ENCODE peak calls at places on chromosome 3, in six cellular contexts. One of them, this sample, is unnamed.

GRCh38 chr3:179526989-179527391 is 35.7 kb upstream of the ACTL6A start:
- DNase-seq in heart left ventricle: no peak
- DNase-seq in NCI-H2171 treated with DMSO at 0.1 percent for 48 hours: peak
- DNase-seq in BE2C: peak
- DNase-seq in neuronal stem cell: peak
- DNase-seq in fibroblast of mammary gland: peak
- DNase-seq in this sample: no peak

GRCh38 chr3:45553469-45553974 is 41.0 kb upstream of the LIMD1 start:
- DNase-seq in heart left ventricle: no peak
- DNase-seq in NCI-H2171 treated with DMSO at 0.1 percent for 48 hours: peak
- DNase-seq in BE2C: peak
- DNase-seq in neuronal stem cell: no peak
- DNase-seq in fibroblast of mammary gland: peak
- DNase-seq in this sample: no peak

GRCh38 chr3:45034612-45035252 is 8.6 kb downstream of the CLEC3B start:
- DNase-seq in heart left ventricle: peak
- DNase-seq in NCI-H2171 treated with DMSO at 0.1 percent for 48 hours: no peak
- DNase-seq in BE2C: no peak
- DNase-seq in neuronal stem cell: no peak
- DNase-seq in fibroblast of mammary gland: no peak
- DNase-seq in this sample: no peak

GRCh38 chr3:67389176-67389575 is 265.2 kb downstream of the SUCLG2 start:
- DNase-seq in heart left ventricle: no peak
- DNase-seq in NCI-H2171 treated with DMSO at 0.1 percent for 48 hours: no peak
- DNase-seq in BE2C: no peak
- DNase-seq in neuronal stem cell: no peak
- DNase-seq in fibroblast of mammary gland: no peak
- DNase-seq in this sample: no peak

GRCh38 chr3:90091557-90091956 is 984.1 kb downstream of the EPHA3 start:
- DNase-seq in heart left ventricle: no peak
- DNase-seq in NCI-H2171 treated with DMSO at 0.1 percent for 48 hours: no peak
- DNase-seq in BE2C: peak
- DNase-seq in neuronal stem cell: no peak
- DNase-seq in fibroblast of mammary gland: peak
- DNase-seq in this sample: no peak

GRCh38 chr3:196390116-196390515 is 42.1 kb downstream of the UBXN7 start:
- DNase-seq in heart left ventricle: no peak
- DNase-seq in NCI-H2171 treated with DMSO at 0.1 percent for 48 hours: no peak
- DNase-seq in BE2C: no peak
- DNase-seq in neuronal stem cell: no peak
- DNase-seq in fibroblast of mammary gland: no peak
- DNase-seq in this sample: no peak

GRCh38 chr3:67381667-67382272 is 272.6 kb downstream of the SUCLG2 start:
- DNase-seq in heart left ventricle: no peak
- DNase-seq in NCI-H2171 treated with DMSO at 0.1 percent for 48 hours: peak
- DNase-seq in BE2C: peak
- DNase-seq in neuronal stem cell: peak
- DNase-seq in fibroblast of mammary gland: peak
- DNase-seq in this sample: no peak

GRCh38 chr3:89025185-89025584 is 82.2 kb upstream of the EPHA3 start:
- DNase-seq in heart left ventricle: no peak
- DNase-seq in NCI-H2171 treated with DMSO at 0.1 percent for 48 hours: no peak
- DNase-seq in BE2C: no peak
- DNase-seq in neuronal stem cell: peak
- DNase-seq in fibroblast of mammary gland: peak
- DNase-seq in this sample: no peak

GRCh38 chr3:48406443-48407431 is 23.1 kb downstream of the PLXNB1 start:
- DNase-seq in heart left ventricle: no peak
- DNase-seq in NCI-H2171 treated with DMSO at 0.1 percent for 48 hours: no peak
- DNase-seq in BE2C: peak
- DNase-seq in neuronal stem cell: no peak
- DNase-seq in fibroblast of mammary gland: no peak
- DNase-seq in this sample: no peak

GRCh38 chr3:42216820-42217416 is 49.1 kb downstream of the CCK start:
- DNase-seq in heart left ventricle: no peak
- DNase-seq in NCI-H2171 treated with DMSO at 0.1 percent for 48 hours: no peak
- DNase-seq in BE2C: no peak
- DNase-seq in neuronal stem cell: no peak
- DNase-seq in fibroblast of mammary gland: peak
- DNase-seq in this sample: no peak

GRCh38 chr3:125123906-125124305 is 68.1 kb upstream of the HEG1 start:
- DNase-seq in heart left ventricle: no peak
- DNase-seq in NCI-H2171 treated with DMSO at 0.1 percent for 48 hours: no peak
- DNase-seq in BE2C: peak
- DNase-seq in neuronal stem cell: no peak
- DNase-seq in fibroblast of mammary gland: peak
- DNase-seq in this sample: no peak

GRCh38 chr3:127796751-127797150 is 25.6 kb downstream of the MGLL start:
- DNase-seq in heart left ventricle: no peak
- DNase-seq in NCI-H2171 treated with DMSO at 0.1 percent for 48 hours: peak
- DNase-seq in BE2C: peak
- DNase-seq in neuronal stem cell: no peak
- DNase-seq in fibroblast of mammary gland: no peak
- DNase-seq in this sample: no peak

GRCh38 chr3:155242342-155242741 is 51.1 kb downstream of the STRIT1 start:
- DNase-seq in heart left ventricle: no peak
- DNase-seq in NCI-H2171 treated with DMSO at 0.1 percent for 48 hours: no peak
- DNase-seq in BE2C: no peak
- DNase-seq in neuronal stem cell: no peak
- DNase-seq in fibroblast of mammary gland: peak
- DNase-seq in this sample: no peak

GRCh38 chr3:114154321-114154821 is 24.5 kb downstream of the DRD3 start:
- DNase-seq in heart left ventricle: no peak
- DNase-seq in NCI-H2171 treated with DMSO at 0.1 percent for 48 hours: peak
- DNase-seq in BE2C: no peak
- DNase-seq in neuronal stem cell: no peak
- DNase-seq in fibroblast of mammary gland: no peak
- DNase-seq in this sample: no peak

GRCh38 chr3:126961791-126962461 is 21.0 kb upstream of the PLXNA1 start:
- DNase-seq in heart left ventricle: peak
- DNase-seq in NCI-H2171 treated with DMSO at 0.1 percent for 48 hours: no peak
- DNase-seq in BE2C: no peak
- DNase-seq in neuronal stem cell: no peak
- DNase-seq in fibroblast of mammary gland: peak
- DNase-seq in this sample: no peak

GRCh38 chr3:180594631-180595348 is 7.2 kb upstream of the TTC14 start:
- DNase-seq in heart left ventricle: no peak
- DNase-seq in NCI-H2171 treated with DMSO at 0.1 percent for 48 hours: peak
- DNase-seq in BE2C: no peak
- DNase-seq in neuronal stem cell: peak
- DNase-seq in fibroblast of mammary gland: peak
- DNase-seq in this sample: no peak

GRCh38 chr3:127064391-127065137 is 81.6 kb downstream of the PLXNA1 start:
- DNase-seq in heart left ventricle: peak
- DNase-seq in NCI-H2171 treated with DMSO at 0.1 percent for 48 hours: no peak
- DNase-seq in BE2C: no peak
- DNase-seq in neuronal stem cell: no peak
- DNase-seq in fibroblast of mammary gland: peak
- DNase-seq in this sample: no peak

GRCh38 chr3:27877122-27878011 is 155.2 kb upstream of the EOMES start:
- DNase-seq in heart left ventricle: no peak
- DNase-seq in NCI-H2171 treated with DMSO at 0.1 percent for 48 hours: no peak
- DNase-seq in BE2C: no peak
- DNase-seq in neuronal stem cell: no peak
- DNase-seq in fibroblast of mammary gland: no peak
- DNase-seq in this sample: no peak

GRCh38 chr3:128207953-128208352 is 54.7 kb downstream of the EEFSEC start:
- DNase-seq in heart left ventricle: no peak
- DNase-seq in NCI-H2171 treated with DMSO at 0.1 percent for 48 hours: no peak
- DNase-seq in BE2C: no peak
- DNase-seq in neuronal stem cell: no peak
- DNase-seq in fibroblast of mammary gland: no peak
- DNase-seq in this sample: no peak

GRCh38 chr3:146581877-146582508 is 23.2 kb downstream of the PLSCR5 start:
- DNase-seq in heart left ventricle: no peak
- DNase-seq in NCI-H2171 treated with DMSO at 0.1 percent for 48 hours: no peak
- DNase-seq in BE2C: no peak
- DNase-seq in neuronal stem cell: no peak
- DNase-seq in fibroblast of mammary gland: peak
- DNase-seq in this sample: no peak

GRCh38 chr3:138213373-138214085 is 26.4 kb downstream of the ARMC8 start:
- DNase-seq in heart left ventricle: no peak
- DNase-seq in NCI-H2171 treated with DMSO at 0.1 percent for 48 hours: no peak
- DNase-seq in BE2C: peak
- DNase-seq in neuronal stem cell: no peak
- DNase-seq in fibroblast of mammary gland: no peak
- DNase-seq in this sample: no peak

GRCh38 chr3:160675566-160676124 is 1.3 kb upstream of the ARL14 start:
- DNase-seq in heart left ventricle: no peak
- DNase-seq in NCI-H2171 treated with DMSO at 0.1 percent for 48 hours: peak
- DNase-seq in BE2C: no peak
- DNase-seq in neuronal stem cell: no peak
- DNase-seq in fibroblast of mammary gland: no peak
- DNase-seq in this sample: no peak

GRCh38 chr3:178343433-178344038 is 192.7 kb upstream of the KCNMB2 start:
- DNase-seq in heart left ventricle: peak
- DNase-seq in NCI-H2171 treated with DMSO at 0.1 percent for 48 hours: no peak
- DNase-seq in BE2C: no peak
- DNase-seq in neuronal stem cell: no peak
- DNase-seq in fibroblast of mammary gland: no peak
- DNase-seq in this sample: no peak

GRCh38 chr3:16186081-16186480 is 11.6 kb downstream of the GALNT15 start:
- DNase-seq in heart left ventricle: no peak
- DNase-seq in NCI-H2171 treated with DMSO at 0.1 percent for 48 hours: no peak
- DNase-seq in BE2C: no peak
- DNase-seq in neuronal stem cell: no peak
- DNase-seq in fibroblast of mammary gland: peak
- DNase-seq in this sample: no peak

GRCh38 chr3:170033489-170033888 is 4.3 kb upstream of the GPR160 start:
- DNase-seq in heart left ventricle: no peak
- DNase-seq in NCI-H2171 treated with DMSO at 0.1 percent for 48 hours: no peak
- DNase-seq in BE2C: no peak
- DNase-seq in neuronal stem cell: no peak
- DNase-seq in fibroblast of mammary gland: no peak
- DNase-seq in this sample: no peak

GRCh38 chr3:78633626-78634025 is 1134.2 kb downstream of the ROBO1 start:
- DNase-seq in heart left ventricle: no peak
- DNase-seq in NCI-H2171 treated with DMSO at 0.1 percent for 48 hours: no peak
- DNase-seq in BE2C: no peak
- DNase-seq in neuronal stem cell: no peak
- DNase-seq in fibroblast of mammary gland: peak
- DNase-seq in this sample: no peak

GRCh38 chr3:54243262-54243931 is 121.0 kb downstream of the CACNA2D3 start:
- DNase-seq in heart left ventricle: no peak
- DNase-seq in NCI-H2171 treated with DMSO at 0.1 percent for 48 hours: no peak
- DNase-seq in BE2C: peak
- DNase-seq in neuronal stem cell: no peak
- DNase-seq in fibroblast of mammary gland: no peak
- DNase-seq in this sample: no peak

GRCh38 chr3:194333981-194334320 is 17.2 kb downstream of the CPN2 start:
- DNase-seq in heart left ventricle: no peak
- DNase-seq in NCI-H2171 treated with DMSO at 0.1 percent for 48 hours: no peak
- DNase-seq in BE2C: no peak
- DNase-seq in neuronal stem cell: no peak
- DNase-seq in fibroblast of mammary gland: no peak
- DNase-seq in this sample: no peak

GRCh38 chr3:129441215-129441614 is 1.2 kb downstream of the IFT122 start:
- DNase-seq in heart left ventricle: no peak
- DNase-seq in NCI-H2171 treated with DMSO at 0.1 percent for 48 hours: no peak
- DNase-seq in BE2C: no peak
- DNase-seq in neuronal stem cell: no peak
- DNase-seq in fibroblast of mammary gland: no peak
- DNase-seq in this sample: no peak

GRCh38 chr3:34140606-34141005 is 342.2 kb downstream of the PDCD6IP start:
- DNase-seq in heart left ventricle: no peak
- DNase-seq in NCI-H2171 treated with DMSO at 0.1 percent for 48 hours: no peak
- DNase-seq in BE2C: no peak
- DNase-seq in neuronal stem cell: no peak
- DNase-seq in fibroblast of mammary gland: peak
- DNase-seq in this sample: no peak

GRCh38 chr3:149971403-149972075 is 844 bp upstream of the PFN2 start:
- DNase-seq in heart left ventricle: no peak
- DNase-seq in NCI-H2171 treated with DMSO at 0.1 percent for 48 hours: peak
- DNase-seq in BE2C: peak
- DNase-seq in neuronal stem cell: no peak
- DNase-seq in fibroblast of mammary gland: peak
- DNase-seq in this sample: no peak

GRCh38 chr3:179673522-179673921 is 20.7 kb downstream of the USP13 start:
- DNase-seq in heart left ventricle: no peak
- DNase-seq in NCI-H2171 treated with DMSO at 0.1 percent for 48 hours: no peak
- DNase-seq in BE2C: no peak
- DNase-seq in neuronal stem cell: no peak
- DNase-seq in fibroblast of mammary gland: no peak
- DNase-seq in this sample: no peak

GRCh38 chr3:152609891-152610290 is 225.0 kb upstream of the P2RY1 start:
- DNase-seq in heart left ventricle: no peak
- DNase-seq in NCI-H2171 treated with DMSO at 0.1 percent for 48 hours: no peak
- DNase-seq in BE2C: no peak
- DNase-seq in neuronal stem cell: no peak
- DNase-seq in fibroblast of mammary gland: no peak
- DNase-seq in this sample: no peak

This sample was measured in cerebellar nuclear complex.